ENCODE peak calls at places on chromosomes 13 and 19, in seven cellular contexts. One of them, this sample, is unnamed.

GRCh38 chr13:91576590-91576989 is 178.2 kb downstream of the GPC5 start:
- DNase-seq in CD4-positive, CD25-positive, alpha-beta regulatory T cell: no peak
- DNase-seq in mammary epithelial cell: no peak
- DNase-seq in fibroblast of lung: no peak
- DNase-seq in A549: no peak
- DNase-seq in lung: no peak
- DNase-seq in left ventricle myocardium inferior: no peak
- DNase-seq in this sample: peak; percentile 29

GRCh38 chr19:18282021-18282787 is 782 bp upstream of the JUND start:
- DNase-seq in lung: no peak
- DNase-seq in left ventricle myocardium inferior: no peak
- DNase-seq in fibroblast of lung: no peak
- DNase-seq in A549: no peak
- DNase-seq in mammary epithelial cell: no peak
- DNase-seq in CD4-positive, CD25-positive, alpha-beta regulatory T cell: no peak
- DNase-seq in this sample: no peak

GRCh38 chr13:66952507-66952906 is 277.6 kb downstream of the PCDH9 start:
- DNase-seq in lung: no peak
- DNase-seq in CD4-positive, CD25-positive, alpha-beta regulatory T cell: no peak
- DNase-seq in fibroblast of lung: no peak
- DNase-seq in A549: no peak
- DNase-seq in left ventricle myocardium inferior: no peak
- DNase-seq in mammary epithelial cell: no peak
- DNase-seq in this sample: no peak

GRCh38 chr13:28239374-28239773 is 101.0 kb downstream of the PAN3 start:
- DNase-seq in lung: no peak
- DNase-seq in CD4-positive, CD25-positive, alpha-beta regulatory T cell: no peak
- DNase-seq in A549: no peak
- DNase-seq in left ventricle myocardium inferior: no peak
- DNase-seq in fibroblast of lung: peak; percentile 46
- DNase-seq in mammary epithelial cell: no peak
- DNase-seq in this sample: no peak

GRCh38 chr19:41530761-41531301 is 45.1 kb upstream of the CEACAM21 start:
- DNase-seq in mammary epithelial cell: no peak
- DNase-seq in fibroblast of lung: no peak
- DNase-seq in CD4-positive, CD25-positive, alpha-beta regulatory T cell: no peak
- DNase-seq in lung: peak; percentile 43
- DNase-seq in A549: no peak
- DNase-seq in left ventricle myocardium inferior: no peak
- DNase-seq in this sample: no peak

GRCh38 chr19:17922138-17922537 is 10.7 kb upstream of the CCDC124 start:
- DNase-seq in left ventricle myocardium inferior: no peak
- DNase-seq in A549: no peak
- DNase-seq in mammary epithelial cell: no peak
- DNase-seq in CD4-positive, CD25-positive, alpha-beta regulatory T cell: no peak
- DNase-seq in fibroblast of lung: no peak
- DNase-seq in lung: no peak
- DNase-seq in this sample: no peak

GRCh38 chr19:2805261-2805900 is 14.3 kb upstream of the ZNF554 start:
- DNase-seq in fibroblast of lung: no peak
- DNase-seq in A549: no peak
- DNase-seq in mammary epithelial cell: no peak
- DNase-seq in left ventricle myocardium inferior: no peak
- DNase-seq in CD4-positive, CD25-positive, alpha-beta regulatory T cell: no peak
- DNase-seq in lung: no peak
- DNase-seq in this sample: no peak

GRCh38 chr19:46821512-46822359 is 28.9 kb downstream of the AP2S1 start:
- DNase-seq in fibroblast of lung: no peak
- DNase-seq in left ventricle myocardium inferior: peak; percentile 40
- DNase-seq in CD4-positive, CD25-positive, alpha-beta regulatory T cell: peak; percentile 33
- DNase-seq in A549: no peak
- DNase-seq in lung: no peak
- DNase-seq in mammary epithelial cell: no peak
- DNase-seq in this sample: no peak

GRCh38 chr19:49071860-49072547 is 495 bp downstream of the KCNA7 start:
- DNase-seq in left ventricle myocardium inferior: no peak
- DNase-seq in A549: no peak
- DNase-seq in lung: no peak
- DNase-seq in fibroblast of lung: no peak
- DNase-seq in CD4-positive, CD25-positive, alpha-beta regulatory T cell: no peak
- DNase-seq in mammary epithelial cell: no peak
- DNase-seq in this sample: no peak

GRCh38 chr13:108779308-108779707 is 149.9 kb downstream of the MYO16 start:
- DNase-seq in mammary epithelial cell: no peak
- DNase-seq in A549: no peak
- DNase-seq in lung: no peak
- DNase-seq in fibroblast of lung: no peak
- DNase-seq in left ventricle myocardium inferior: no peak
- DNase-seq in CD4-positive, CD25-positive, alpha-beta regulatory T cell: no peak
- DNase-seq in this sample: no peak

GRCh38 chr13:97600438-97601080 is 166.6 kb downstream of the RAP2A start:
- DNase-seq in lung: no peak
- DNase-seq in A549: no peak
- DNase-seq in CD4-positive, CD25-positive, alpha-beta regulatory T cell: no peak
- DNase-seq in fibroblast of lung: peak; percentile 86
- DNase-seq in mammary epithelial cell: peak; percentile 67
- DNase-seq in left ventricle myocardium inferior: no peak
- DNase-seq in this sample: no peak

GRCh38 chr13:98466634-98467236 is 110.2 kb downstream of the STK24 start:
- DNase-seq in A549: peak; percentile 58
- DNase-seq in fibroblast of lung: peak; percentile 57
- DNase-seq in lung: no peak
- DNase-seq in mammary epithelial cell: no peak
- DNase-seq in left ventricle myocardium inferior: no peak
- DNase-seq in CD4-positive, CD25-positive, alpha-beta regulatory T cell: peak; percentile 21
- DNase-seq in this sample: no peak

GRCh38 chr19:38004505-38005223 is 97.7 kb downstream of the SIPA1L3 start:
- DNase-seq in mammary epithelial cell: peak; percentile 95
- DNase-seq in CD4-positive, CD25-positive, alpha-beta regulatory T cell: no peak
- DNase-seq in left ventricle myocardium inferior: peak; percentile 77
- DNase-seq in fibroblast of lung: peak; percentile 97
- DNase-seq in A549: peak; percentile 91
- DNase-seq in lung: peak; percentile 85
- DNase-seq in this sample: no peak

GRCh38 chr19:32971012-32971595 is 654 bp downstream of the CEP89 start:
- DNase-seq in mammary epithelial cell: no peak
- DNase-seq in left ventricle myocardium inferior: no peak
- DNase-seq in fibroblast of lung: no peak
- DNase-seq in A549: no peak
- DNase-seq in CD4-positive, CD25-positive, alpha-beta regulatory T cell: no peak
- DNase-seq in lung: no peak
- DNase-seq in this sample: no peak

GRCh38 chr19:47609885-47610545 is 1.1 kb downstream of the BICRA start:
- DNase-seq in CD4-positive, CD25-positive, alpha-beta regulatory T cell: peak; percentile 29
- DNase-seq in A549: no peak
- DNase-seq in fibroblast of lung: peak; percentile 38
- DNase-seq in left ventricle myocardium inferior: peak; percentile 45
- DNase-seq in mammary epithelial cell: peak; percentile 30
- DNase-seq in lung: peak; percentile 46
- DNase-seq in this sample: no peak

DNA sequence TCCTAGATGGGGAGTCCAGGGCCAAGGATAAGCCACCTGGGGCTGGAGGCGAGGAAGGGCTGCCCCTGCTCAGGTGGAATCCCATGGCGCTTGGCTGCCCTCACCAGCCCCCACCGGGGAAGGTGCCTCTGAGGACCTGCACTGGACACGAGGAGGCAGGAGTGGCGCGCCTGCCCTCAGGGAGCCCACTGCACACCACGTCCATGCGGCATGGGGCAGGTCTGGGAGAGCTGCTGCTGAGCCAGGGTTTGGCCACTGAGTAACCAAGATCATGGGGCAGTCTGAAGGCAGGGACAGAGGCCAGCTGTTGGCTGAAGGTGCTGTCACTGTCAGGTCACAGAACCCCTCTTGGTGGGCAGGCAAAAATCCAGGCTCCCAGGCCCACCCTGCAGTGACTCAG is 25.9 kb downstream of the ELAVL1 start:
- DNase-seq in lung: no peak
- DNase-seq in CD4-positive, CD25-positive, alpha-beta regulatory T cell: no peak
- DNase-seq in mammary epithelial cell: no peak
- DNase-seq in left ventricle myocardium inferior: no peak
- DNase-seq in fibroblast of lung: no peak
- DNase-seq in A549: no peak
- DNase-seq in this sample: no peak
- H3K4me3 ChIP-seq in lung: no peak overlapping the region
- H3K4me3 ChIP-seq in CD4-positive, CD25-positive, alpha-beta regulatory T cell: no peak overlapping the region
- H3K4me3 ChIP-seq in mammary epithelial cell: no peak overlapping the region
- H3K4me3 ChIP-seq in left ventricle myocardium inferior: no peak overlapping the region
- H3K4me3 ChIP-seq in fibroblast of lung: no peak overlapping the region
- H3K4me3 ChIP-seq in A549: no peak overlapping the region
- H3K4me3 ChIP-seq in this sample: no peak overlapping the region

GRCh38 chr13:26985285-26985878 is 186.2 kb downstream of the USP12 start:
- DNase-seq in left ventricle myocardium inferior: no peak
- DNase-seq in CD4-positive, CD25-positive, alpha-beta regulatory T cell: peak; percentile 55
- DNase-seq in fibroblast of lung: peak; percentile 89
- DNase-seq in lung: peak; percentile 70
- DNase-seq in A549: peak; percentile 47
- DNase-seq in mammary epithelial cell: peak; percentile 62
- DNase-seq in this sample: peak; percentile 74

GRCh38 chr13:26984337-26984736 is 187.3 kb downstream of the USP12 start:
- DNase-seq in lung: no peak
- DNase-seq in left ventricle myocardium inferior: no peak
- DNase-seq in fibroblast of lung: no peak
- DNase-seq in mammary epithelial cell: no peak
- DNase-seq in A549: no peak
- DNase-seq in CD4-positive, CD25-positive, alpha-beta regulatory T cell: no peak
- DNase-seq in this sample: no peak

GRCh38 chr13:26987614-26988013 is 184.0 kb downstream of the USP12 start:
- DNase-seq in mammary epithelial cell: no peak
- DNase-seq in CD4-positive, CD25-positive, alpha-beta regulatory T cell: no peak
- DNase-seq in fibroblast of lung: no peak
- DNase-seq in lung: no peak
- DNase-seq in left ventricle myocardium inferior: no peak
- DNase-seq in A549: no peak
- DNase-seq in this sample: no peak

GRCh38 chr13:26980099-26981031 is 191.2 kb downstream of the USP12 start:
- DNase-seq in mammary epithelial cell: no peak
- DNase-seq in CD4-positive, CD25-positive, alpha-beta regulatory T cell: no peak
- DNase-seq in lung: no peak
- DNase-seq in fibroblast of lung: no peak
- DNase-seq in A549: no peak
- DNase-seq in left ventricle myocardium inferior: no peak
- DNase-seq in this sample: no peak

DNA sequence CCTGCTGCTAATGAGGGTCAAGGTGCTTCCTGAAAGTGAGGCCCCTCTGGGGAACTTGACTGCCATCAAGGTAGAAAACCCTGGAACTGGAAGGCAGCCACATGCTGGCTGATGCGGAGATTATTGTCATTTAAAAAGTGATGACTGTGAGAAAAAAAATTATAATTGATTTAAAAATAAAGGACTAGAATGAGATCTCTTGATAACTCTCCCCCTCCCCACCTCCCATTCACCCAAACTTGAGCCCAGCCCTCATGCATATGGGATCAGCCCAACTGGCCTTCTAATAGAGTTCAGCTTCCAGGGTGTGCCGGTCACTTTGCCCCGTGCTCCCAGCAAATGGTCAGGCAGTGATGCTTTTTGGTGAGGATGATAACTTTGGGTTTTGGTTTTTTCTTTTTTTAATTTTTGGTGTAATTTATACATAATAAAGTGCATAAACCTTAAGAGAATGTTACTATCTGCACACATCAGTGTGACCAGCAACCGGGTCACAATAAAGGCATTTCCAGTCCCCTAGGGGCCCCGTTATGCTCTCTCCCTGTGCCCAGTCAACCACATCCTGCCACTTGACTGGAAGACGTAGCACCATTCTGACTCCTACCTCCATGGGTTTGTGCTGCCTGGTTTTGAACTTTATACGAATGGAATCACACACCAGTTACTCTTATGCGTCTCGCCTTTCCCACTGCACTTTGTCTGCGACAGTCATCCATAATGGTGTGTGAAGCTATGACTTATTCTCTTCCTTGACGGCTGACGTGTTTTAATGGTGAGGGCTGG is 187.9 kb downstream of the USP12 start:
- DNase-seq in fibroblast of lung: no peak
- DNase-seq in A549: no peak
- DNase-seq in mammary epithelial cell: no peak
- DNase-seq in left ventricle myocardium inferior: no peak
- DNase-seq in lung: no peak
- DNase-seq in CD4-positive, CD25-positive, alpha-beta regulatory T cell: no peak
- DNase-seq in this sample: no peak
- H3K4me1 ChIP-seq in fibroblast of lung: peaks cover 10% of the 10 kb centered on the region
- H3K4me1 ChIP-seq in A549: peaks cover 46% of the 10 kb centered on the region
- H3K4me1 ChIP-seq in mammary epithelial cell: no peaks in the 10 kb centered on the region
- H3K4me1 ChIP-seq in left ventricle myocardium inferior: peaks cover 28% of the 10 kb centered on the region
- H3K4me1 ChIP-seq in lung: no peaks in the 10 kb centered on the region
- H3K4me1 ChIP-seq in CD4-positive, CD25-positive, alpha-beta regulatory T cell: no peaks in the 10 kb centered on the region
- H3K4me1 ChIP-seq in this sample: peaks cover 3% of the 10 kb centered on the region

GRCh38 chr13:111203742-111204386 is 88.8 kb downstream of the ARHGEF7 start:
- DNase-seq in CD4-positive, CD25-positive, alpha-beta regulatory T cell: no peak
- DNase-seq in fibroblast of lung: no peak
- DNase-seq in left ventricle myocardium inferior: no peak
- DNase-seq in lung: no peak
- DNase-seq in A549: no peak
- DNase-seq in mammary epithelial cell: no peak
- DNase-seq in this sample: no peak

GRCh38 chr13:111204438-111205177 is 89.5 kb downstream of the ARHGEF7 start:
- DNase-seq in fibroblast of lung: peak; percentile 86
- DNase-seq in A549: no peak
- DNase-seq in CD4-positive, CD25-positive, alpha-beta regulatory T cell: no peak
- DNase-seq in left ventricle myocardium inferior: peak; percentile 48
- DNase-seq in lung: peak; percentile 64
- DNase-seq in mammary epithelial cell: peak; percentile 40
- DNase-seq in this sample: no peak

GRCh38 chr13:111201304-111201940 is 86.3 kb downstream of the ARHGEF7 start:
- DNase-seq in left ventricle myocardium inferior: no peak
- DNase-seq in lung: no peak
- DNase-seq in A549: no peak
- DNase-seq in CD4-positive, CD25-positive, alpha-beta regulatory T cell: no peak
- DNase-seq in fibroblast of lung: no peak
- DNase-seq in mammary epithelial cell: no peak
- DNase-seq in this sample: no peak

GRCh38 chr13:111202745-111203144 is 87.6 kb downstream of the ARHGEF7 start:
- DNase-seq in lung: no peak
- DNase-seq in left ventricle myocardium inferior: no peak
- DNase-seq in fibroblast of lung: peak; percentile 82
- DNase-seq in A549: peak; percentile 13
- DNase-seq in mammary epithelial cell: no peak
- DNase-seq in CD4-positive, CD25-positive, alpha-beta regulatory T cell: no peak
- DNase-seq in this sample: no peak

GRCh38 chr13:111202149-111202548 is 87.0 kb downstream of the ARHGEF7 start:
- DNase-seq in fibroblast of lung: no peak
- DNase-seq in lung: no peak
- DNase-seq in A549: no peak
- DNase-seq in left ventricle myocardium inferior: no peak
- DNase-seq in mammary epithelial cell: no peak
- DNase-seq in CD4-positive, CD25-positive, alpha-beta regulatory T cell: no peak
- DNase-seq in this sample: no peak
- H3K4me3 ChIP-seq in fibroblast of lung: no peak overlapping the region
- H3K4me3 ChIP-seq in lung: no peak overlapping the region
- H3K4me3 ChIP-seq in A549: no peak overlapping the region
- H3K4me3 ChIP-seq in left ventricle myocardium inferior: peak overlapping the region; percentile 60
- H3K4me3 ChIP-seq in mammary epithelial cell: no peak overlapping the region
- H3K4me3 ChIP-seq in CD4-positive, CD25-positive, alpha-beta regulatory T cell: no peak overlapping the region
- H3K4me3 ChIP-seq in this sample: no peak overlapping the region

DNA sequence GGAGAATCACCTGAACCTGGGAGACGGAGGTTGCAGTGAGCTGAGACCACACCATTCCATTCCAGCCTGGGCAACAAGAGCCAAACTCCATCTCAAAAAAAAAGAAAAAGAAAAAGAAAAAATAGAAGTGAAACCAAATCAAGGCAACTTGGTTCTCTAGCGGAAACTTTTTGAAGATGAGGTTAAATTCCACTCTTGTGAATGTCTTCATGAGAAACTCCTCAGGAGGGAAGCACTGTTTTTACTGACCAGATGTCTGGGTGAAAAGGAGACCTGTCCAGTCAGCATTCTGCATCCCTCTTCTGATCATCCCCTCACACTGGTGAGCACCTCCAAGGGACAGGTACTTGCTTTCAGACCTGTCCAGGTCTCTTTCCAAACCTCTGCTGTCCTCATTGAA is 15.8 kb downstream of the BRD4 start:
- DNase-seq in fibroblast of lung: no peak
- DNase-seq in A549: no peak
- DNase-seq in left ventricle myocardium inferior: no peak
- DNase-seq in lung: no peak
- DNase-seq in mammary epithelial cell: no peak
- DNase-seq in CD4-positive, CD25-positive, alpha-beta regulatory T cell: no peak
- DNase-seq in this sample: no peak
- H3K4me1 ChIP-seq in fibroblast of lung: peaks cover 39% of the 10 kb centered on the region
- H3K4me1 ChIP-seq in A549: peaks cover 40% of the 10 kb centered on the region
- H3K4me1 ChIP-seq in left ventricle myocardium inferior: peaks cover 100% of the 10 kb centered on the region
- H3K4me1 ChIP-seq in lung: peaks cover 66% of the 10 kb centered on the region
- H3K4me1 ChIP-seq in mammary epithelial cell: peaks cover 20% of the 10 kb centered on the region
- H3K4me1 ChIP-seq in CD4-positive, CD25-positive, alpha-beta regulatory T cell: peaks cover 85% of the 10 kb centered on the region
- H3K4me1 ChIP-seq in this sample: peaks cover 2% of the 10 kb centered on the region

This sample was measured in iPS DF 6.9.